ENCODE peak calls at places on chromosome 12, in five cellular contexts. One of them, this sample, is unnamed.

GRCh38 chr12:115709410-115710065 is 568.0 kb downstream of the MED13L start:
- DNase-seq in A549: no peak
- DNase-seq in HepG2: no peak
- DNase-seq in WTC11: no peak
- DNase-seq in K562: no peak
- DNase-seq in this sample: no peak

GRCh38 chr12:106527356-106527755 is 55.4 kb upstream of the RFX4 start:
- DNase-seq in WTC11: no peak
- DNase-seq in K562: no peak
- DNase-seq in A549: no peak
- DNase-seq in HepG2: no peak
- DNase-seq in this sample: no peak

GRCh38 chr12:94175763-94176660 is 27.6 kb downstream of the PLXNC1 start:
- DNase-seq in K562: no peak
- DNase-seq in A549: no peak
- DNase-seq in HepG2: no peak
- DNase-seq in WTC11: no peak
- DNase-seq in this sample: no peak

GRCh38 chr12:30043151-30043550 is 259.4 kb upstream of the TMTC1 start:
- DNase-seq in A549: no peak
- DNase-seq in K562: no peak
- DNase-seq in HepG2: no peak
- DNase-seq in WTC11: no peak
- DNase-seq in this sample: no peak

GRCh38 chr12:12229556-12230092 is 37.2 kb downstream of the LRP6 start:
- DNase-seq in K562: no peak
- DNase-seq in A549: no peak
- DNase-seq in WTC11: no peak
- DNase-seq in HepG2: no peak
- DNase-seq in this sample: no peak

GRCh38 chr12:64116969-64117368 is 105.1 kb downstream of the KICS2 start:
- DNase-seq in K562: no peak
- DNase-seq in WTC11: no peak
- DNase-seq in A549: no peak
- DNase-seq in HepG2: peak
- DNase-seq in this sample: no peak

GRCh38 chr12:48824112-48824511 is 5.8 kb downstream of the CACNB3 start:
- DNase-seq in HepG2: no peak
- DNase-seq in K562: peak
- DNase-seq in WTC11: peak
- DNase-seq in A549: no peak
- DNase-seq in this sample: no peak

GRCh38 chr12:49537709-49538601 is 875 bp upstream of the KCNH3 start:
- DNase-seq in K562: peak
- DNase-seq in A549: peak
- DNase-seq in HepG2: no peak
- DNase-seq in WTC11: no peak
- DNase-seq in this sample: no peak

GRCh38 chr12:79168687-79169086 is 304.1 kb downstream of the SYT1 start:
- DNase-seq in A549: no peak
- DNase-seq in WTC11: no peak
- DNase-seq in HepG2: no peak
- DNase-seq in K562: no peak
- DNase-seq in this sample: no peak

GRCh38 chr12:127172857-127173256 is 1094.1 kb upstream of the TMEM132C start:
- DNase-seq in HepG2: no peak
- DNase-seq in K562: no peak
- DNase-seq in WTC11: no peak
- DNase-seq in A549: no peak
- DNase-seq in this sample: no peak

GRCh38 chr12:85872497-85873091 is 1.5 kb upstream of the NTS start:
- DNase-seq in K562: no peak
- DNase-seq in HepG2: peak
- DNase-seq in A549: peak
- DNase-seq in WTC11: no peak
- DNase-seq in this sample: no peak

GRCh38 chr12:131229426-131230339 is 276.0 kb downstream of the ADGRD1 start:
- DNase-seq in A549: no peak
- DNase-seq in HepG2: no peak
- DNase-seq in WTC11: peak
- DNase-seq in K562: peak
- DNase-seq in this sample: no peak

GRCh38 chr12:47218191-47218654 is 138.5 kb upstream of the AMIGO2 start:
- DNase-seq in WTC11: no peak
- DNase-seq in A549: no peak
- DNase-seq in HepG2: no peak
- DNase-seq in K562: no peak
- DNase-seq in this sample: no peak

GRCh38 chr12:105013892-105014291 is 27.8 kb downstream of the NOPCHAP1 start:
- DNase-seq in WTC11: no peak
- DNase-seq in A549: no peak
- DNase-seq in HepG2: no peak
- DNase-seq in K562: no peak
- DNase-seq in this sample: no peak

GRCh38 chr12:110578522-110579238 is 4.4 kb downstream of the PPTC7 start:
- DNase-seq in WTC11: no peak
- DNase-seq in K562: no peak
- DNase-seq in HepG2: no peak
- DNase-seq in A549: no peak
- DNase-seq in this sample: no peak

GRCh38 chr12:52022841-52023181 is 16.1 kb downstream of the TAMALIN start:
- DNase-seq in WTC11: peak
- DNase-seq in K562: peak
- DNase-seq in A549: peak
- DNase-seq in HepG2: peak
- DNase-seq in this sample: no peak

GRCh38 chr12:27573972-27574371 is 50.0 kb downstream of the PPFIBP1 start:
- DNase-seq in K562: no peak
- DNase-seq in HepG2: no peak
- DNase-seq in A549: no peak
- DNase-seq in WTC11: no peak
- DNase-seq in this sample: no peak

GRCh38 chr12:95224202-95225170 is 6.9 kb downstream of the VEZT start:
- DNase-seq in HepG2: no peak
- DNase-seq in A549: no peak
- DNase-seq in WTC11: no peak
- DNase-seq in K562: no peak
- DNase-seq in this sample: no peak

GRCh38 chr12:101925352-101925751 is 48.0 kb downstream of the DRAM1 start:
- DNase-seq in HepG2: no peak
- DNase-seq in K562: no peak
- DNase-seq in WTC11: no peak
- DNase-seq in A549: peak
- DNase-seq in this sample: no peak

GRCh38 chr12:103884316-103884715 is 43.3 kb upstream of the NT5DC3 start:
- DNase-seq in HepG2: no peak
- DNase-seq in WTC11: no peak
- DNase-seq in K562: no peak
- DNase-seq in A549: no peak
- DNase-seq in this sample: no peak

GRCh38 chr12:114369088-114369487 is 36.9 kb downstream of the TBX5 start:
- DNase-seq in HepG2: no peak
- DNase-seq in A549: no peak
- DNase-seq in WTC11: no peak
- DNase-seq in K562: no peak
- DNase-seq in this sample: no peak

GRCh38 chr12:70756118-70756517 is 118.9 kb upstream of the PTPRB start:
- DNase-seq in A549: no peak
- DNase-seq in K562: peak
- DNase-seq in HepG2: no peak
- DNase-seq in WTC11: no peak
- DNase-seq in this sample: no peak

GRCh38 chr12:105467710-105468366 is 137.3 kb downstream of the C12orf75 start:
- DNase-seq in WTC11: no peak
- DNase-seq in A549: no peak
- DNase-seq in K562: no peak
- DNase-seq in HepG2: no peak
- DNase-seq in this sample: no peak

GRCh38 chr12:24374452-24374851 is 425.0 kb upstream of the SOX5 start:
- DNase-seq in A549: no peak
- DNase-seq in WTC11: no peak
- DNase-seq in HepG2: no peak
- DNase-seq in K562: no peak
- DNase-seq in this sample: no peak
- TF ChIP-seq ESRRA in A549: no peak
- TF ChIP-seq ESRRA in WTC11: no peak
- TF ChIP-seq ESRRA in HepG2: peak
- TF ChIP-seq ESRRA in K562: no peak
- TF ChIP-seq ESRRA in this sample: no peak

DNA sequence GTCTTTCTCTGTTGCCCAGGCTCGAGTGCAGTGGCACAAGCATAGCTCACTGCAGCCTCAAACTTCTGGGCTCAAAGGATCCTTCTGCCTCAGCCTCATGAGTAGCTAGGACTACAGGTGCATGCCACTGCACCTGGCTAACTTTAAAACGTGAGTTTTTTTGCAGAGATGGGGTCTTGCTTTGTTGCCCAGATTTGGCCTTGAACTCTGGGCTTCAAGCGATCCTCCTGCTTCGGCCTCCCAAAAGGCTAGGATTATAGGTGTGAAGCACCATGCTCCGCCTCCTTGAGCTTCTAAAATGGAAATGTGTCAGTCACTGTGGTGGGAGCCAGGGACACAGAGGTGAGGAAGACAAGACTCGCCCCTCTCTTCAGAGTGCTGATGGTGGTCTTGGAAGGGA is 45.6 kb downstream of the WSCD2 start:
- DNase-seq in HepG2: no peak
- DNase-seq in A549: no peak
- DNase-seq in WTC11: no peak
- DNase-seq in K562: no peak
- DNase-seq in this sample: no peak
- TF ChIP-seq ESRRA in HepG2: no peak
- TF ChIP-seq ESRRA in A549: no peak
- TF ChIP-seq ESRRA in WTC11: no peak
- TF ChIP-seq ESRRA in K562: no peak
- TF ChIP-seq ESRRA in this sample: no peak

GRCh38 chr12:53798575-53798974 is 46.8 kb upstream of the CISTR start:
- DNase-seq in WTC11: no peak
- DNase-seq in A549: peak
- DNase-seq in HepG2: peak
- DNase-seq in K562: no peak
- DNase-seq in this sample: no peak
- TF ChIP-seq ESRRA in WTC11: no peak
- TF ChIP-seq ESRRA in A549: no peak
- TF ChIP-seq ESRRA in HepG2: no peak
- TF ChIP-seq ESRRA in K562: no peak
- TF ChIP-seq ESRRA in this sample: no peak

DNA sequence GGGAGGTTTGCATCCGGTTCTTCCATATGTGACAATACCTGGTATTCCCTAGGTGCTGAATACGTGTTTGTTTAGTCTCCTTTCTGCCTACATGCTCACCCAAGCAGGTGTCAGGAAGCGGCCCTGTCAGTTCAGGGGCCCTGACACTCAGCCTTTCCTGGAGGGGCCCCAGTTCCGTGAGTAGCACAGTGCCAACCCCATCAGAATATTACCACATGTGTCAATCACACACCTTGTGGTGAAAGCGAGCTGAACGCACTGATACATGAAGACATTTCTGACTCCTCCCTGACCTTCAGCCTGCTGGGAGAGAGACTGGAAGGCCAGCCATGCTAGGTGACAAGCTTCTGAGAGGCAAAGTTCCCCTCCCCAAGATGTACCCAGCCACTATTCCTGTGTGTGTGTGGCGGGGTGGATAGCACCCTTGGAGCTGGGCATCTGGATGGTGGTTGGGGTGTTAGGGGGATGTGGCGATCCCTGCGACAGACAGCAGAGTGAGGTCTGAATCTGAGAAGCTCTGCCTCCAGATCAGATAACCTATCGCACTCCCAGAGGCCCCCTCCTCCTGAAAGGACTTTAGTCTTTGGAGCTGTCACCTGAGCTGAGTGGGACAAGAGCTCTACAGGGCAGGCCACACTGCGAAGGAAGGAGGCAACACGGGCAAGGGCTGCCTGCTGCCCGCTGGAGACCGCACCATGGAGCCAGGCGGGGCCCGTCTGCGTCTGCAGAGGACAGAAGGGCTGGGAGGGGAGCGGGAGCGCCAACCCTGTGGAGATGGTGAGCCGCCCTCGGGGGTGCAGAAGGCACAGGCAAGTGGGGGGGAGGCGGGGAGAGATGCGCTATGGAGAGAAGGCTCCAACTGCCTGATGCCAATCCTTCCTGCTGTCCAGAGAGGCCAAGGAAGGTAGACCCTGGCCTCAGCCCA is at the start of gene SOAT2:
- DNase-seq in K562: peak
- DNase-seq in WTC11: no peak
- DNase-seq in HepG2: peak
- DNase-seq in A549: no peak
- DNase-seq in this sample: peak
- TF ChIP-seq ESRRA in K562: no peak
- TF ChIP-seq ESRRA in WTC11: no peak
- TF ChIP-seq ESRRA in HepG2: no peak
- TF ChIP-seq ESRRA in A549: no peak
- TF ChIP-seq ESRRA in this sample: no peak

DNA sequence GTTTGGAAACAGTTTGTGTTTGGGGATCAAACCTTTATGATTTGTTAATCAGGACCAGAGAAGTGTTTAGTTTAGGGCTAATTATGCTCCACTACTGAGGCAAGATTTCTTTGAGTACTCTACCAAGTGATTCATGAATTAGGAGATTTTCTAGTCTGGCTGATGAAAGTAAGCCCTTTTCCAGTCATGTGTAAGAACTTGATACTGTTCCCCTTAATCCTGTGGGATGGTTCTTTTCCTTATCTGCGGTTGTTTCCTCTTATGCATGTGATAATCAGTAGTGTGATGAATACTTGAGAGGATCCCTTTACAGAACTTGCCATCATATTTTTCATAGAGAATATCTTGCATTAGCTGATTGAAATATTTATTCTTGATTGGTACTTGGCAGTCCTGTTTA is 42.1 kb downstream of the DYRK2 start:
- DNase-seq in A549: no peak
- DNase-seq in WTC11: no peak
- DNase-seq in K562: no peak
- DNase-seq in HepG2: no peak
- DNase-seq in this sample: no peak
- TF ChIP-seq ESRRA in A549: no peak
- TF ChIP-seq ESRRA in WTC11: no peak
- TF ChIP-seq ESRRA in K562: no peak
- TF ChIP-seq ESRRA in HepG2: no peak
- TF ChIP-seq ESRRA in this sample: no peak

GRCh38 chr12:24494401-24494800 is 454.5 kb downstream of the BCAT1 start:
- DNase-seq in K562: no peak
- DNase-seq in HepG2: no peak
- DNase-seq in WTC11: no peak
- DNase-seq in A549: no peak
- DNase-seq in this sample: no peak
- TF ChIP-seq ESRRA in K562: no peak
- TF ChIP-seq ESRRA in HepG2: no peak
- TF ChIP-seq ESRRA in WTC11: no peak
- TF ChIP-seq ESRRA in A549: no peak
- TF ChIP-seq ESRRA in this sample: no peak

GRCh38 chr12:19130224-19131019 is 889 bp downstream of the PLEKHA5 start:
- DNase-seq in HepG2: no peak
- DNase-seq in WTC11: peak
- DNase-seq in A549: peak
- DNase-seq in K562: peak
- DNase-seq in this sample: no peak
- TF ChIP-seq ESRRA in HepG2: no peak
- TF ChIP-seq ESRRA in WTC11: no peak
- TF ChIP-seq ESRRA in A549: no peak
- TF ChIP-seq ESRRA in K562: no peak
- TF ChIP-seq ESRRA in this sample: no peak